ENCODE peak calls at places on chromosomes 7 and 10, in four cellular contexts. One of them, this sample, is unnamed.

GRCh38 chr10:126004752-126005151 is 108.4 kb downstream of the FANK1 start:
- DNase-seq in K562: no peak
- DNase-seq in HepG2: no peak
- DNase-seq in SK-N-SH: no peak
- DNase-seq in this sample: no peak

GRCh38 chr7:74094224-74095095 is 10.9 kb downstream of the LIMK1 start:
- DNase-seq in K562: peak
- DNase-seq in HepG2: no peak
- DNase-seq in SK-N-SH: peak
- DNase-seq in this sample: peak

GRCh38 chr7:22702516-22702915 is 24.5 kb upstream of the IL6 start:
- DNase-seq in K562: no peak
- DNase-seq in HepG2: no peak
- DNase-seq in SK-N-SH: no peak
- DNase-seq in this sample: no peak

GRCh38 chr7:143960813-143961610 is 6.4 kb downstream of the OR2F1 start:
- DNase-seq in K562: no peak
- DNase-seq in HepG2: no peak
- DNase-seq in SK-N-SH: no peak
- DNase-seq in this sample: no peak

GRCh38 chr10:125629758-125630376 is 53.1 kb downstream of the TEX36 start:
- DNase-seq in K562: peak
- DNase-seq in HepG2: peak
- DNase-seq in SK-N-SH: peak
- DNase-seq in this sample: peak

GRCh38 chr7:85954961-85955360 is 688.7 kb upstream of the GRM3 start:
- DNase-seq in K562: no peak
- DNase-seq in HepG2: no peak
- DNase-seq in SK-N-SH: no peak
- DNase-seq in this sample: no peak

GRCh38 chr10:94349327-94349726 is 13.4 kb downstream of the NOC3L start:
- DNase-seq in K562: no peak
- DNase-seq in HepG2: no peak
- DNase-seq in SK-N-SH: no peak
- DNase-seq in this sample: no peak

GRCh38 chr7:77570330-77571011 is 33.4 kb downstream of the PTPN12 start:
- DNase-seq in K562: no peak
- DNase-seq in HepG2: peak
- DNase-seq in SK-N-SH: no peak
- DNase-seq in this sample: no peak

GRCh38 chr10:17228081-17229015 is at the start of gene VIM:
- DNase-seq in K562: peak
- DNase-seq in HepG2: no peak
- DNase-seq in SK-N-SH: peak
- DNase-seq in this sample: peak

GRCh38 chr7:107643938-107644703 is 16.5 kb upstream of the SLC26A4 start:
- DNase-seq in K562: no peak
- DNase-seq in HepG2: no peak
- DNase-seq in SK-N-SH: no peak
- DNase-seq in this sample: no peak

GRCh38 chr10:49446031-49446430 is 50.1 kb upstream of the DRGX start:
- DNase-seq in K562: no peak
- DNase-seq in HepG2: no peak
- DNase-seq in SK-N-SH: no peak
- DNase-seq in this sample: no peak

GRCh38 chr7:20301311-20301939 is 29.3 kb upstream of the ITGB8 start:
- DNase-seq in K562: no peak
- DNase-seq in HepG2: no peak
- DNase-seq in SK-N-SH: no peak
- DNase-seq in this sample: no peak

GRCh38 chr7:102896585-102896984 is 16.2 kb upstream of the LRRC17 start:
- DNase-seq in K562: no peak
- DNase-seq in HepG2: no peak
- DNase-seq in SK-N-SH: no peak
- DNase-seq in this sample: no peak

GRCh38 chr7:100119701-100120517 is 475 bp downstream of the CNPY4 start:
- DNase-seq in K562: peak
- DNase-seq in HepG2: peak
- DNase-seq in SK-N-SH: peak
- DNase-seq in this sample: no peak

GRCh38 chr7:144399946-144400345 is 3.5 kb downstream of the NOBOX start:
- DNase-seq in K562: no peak
- DNase-seq in HepG2: no peak
- DNase-seq in SK-N-SH: no peak
- DNase-seq in this sample: no peak

GRCh38 chr7:23234569-23235296 is 11.8 kb upstream of the GPNMB start:
- DNase-seq in K562: no peak
- DNase-seq in HepG2: no peak
- DNase-seq in SK-N-SH: no peak
- DNase-seq in this sample: no peak

GRCh38 chr7:500521-501420 is 18.9 kb downstream of the PDGFA start:
- DNase-seq in K562: no peak
- DNase-seq in HepG2: no peak
- DNase-seq in SK-N-SH: no peak
- DNase-seq in this sample: no peak

GRCh38 chr10:12503311-12503710 is 154.0 kb downstream of the CAMK1D start:
- DNase-seq in K562: no peak
- DNase-seq in HepG2: no peak
- DNase-seq in SK-N-SH: no peak
- DNase-seq in this sample: no peak

GRCh38 chr10:92052741-92053140 is 129.2 kb downstream of the BTAF1 start:
- DNase-seq in K562: no peak
- DNase-seq in HepG2: no peak
- DNase-seq in SK-N-SH: no peak
- DNase-seq in this sample: no peak

GRCh38 chr7:92758796-92759431 is 77.5 kb downstream of the CDK6 start:
- DNase-seq in K562: no peak
- DNase-seq in HepG2: no peak
- DNase-seq in SK-N-SH: no peak
- DNase-seq in this sample: no peak

GRCh38 chr7:151964951-151965350 is 8.7 kb downstream of the GALNTL5 start:
- DNase-seq in K562: no peak
- DNase-seq in HepG2: no peak
- DNase-seq in SK-N-SH: no peak
- DNase-seq in this sample: no peak

GRCh38 chr7:7152315-7152714 is 30.0 kb upstream of the C1GALT1 start:
- DNase-seq in K562: no peak
- DNase-seq in HepG2: no peak
- DNase-seq in SK-N-SH: no peak
- DNase-seq in this sample: no peak

GRCh38 chr7:7156663-7157062 is 25.7 kb upstream of the C1GALT1 start:
- DNase-seq in K562: no peak
- DNase-seq in HepG2: peak
- DNase-seq in SK-N-SH: no peak
- DNase-seq in this sample: no peak

GRCh38 chr7:7157887-7158271 is 24.5 kb upstream of the C1GALT1 start:
- DNase-seq in K562: no peak
- DNase-seq in HepG2: no peak
- DNase-seq in SK-N-SH: no peak
- DNase-seq in this sample: no peak

GRCh38 chr7:7159063-7159645 is 23.2 kb upstream of the C1GALT1 start:
- DNase-seq in K562: no peak
- DNase-seq in HepG2: no peak
- DNase-seq in SK-N-SH: no peak
- DNase-seq in this sample: no peak

GRCh38 chr7:7157177-7157886 is 25.0 kb upstream of the C1GALT1 start:
- DNase-seq in K562: no peak
- DNase-seq in HepG2: no peak
- DNase-seq in SK-N-SH: no peak
- DNase-seq in this sample: no peak
- TF ChIP-seq ELF1 in K562: no peak
- TF ChIP-seq ELF1 in HepG2: no peak
- TF ChIP-seq ELF1 in SK-N-SH: no peak
- TF ChIP-seq ELF1 in this sample: no peak

GRCh38 chr10:120962386-120963052 is 111.4 kb downstream of the WDR11 start:
- DNase-seq in K562: no peak
- DNase-seq in HepG2: no peak
- DNase-seq in SK-N-SH: no peak
- DNase-seq in this sample: no peak
- TF ChIP-seq ELF1 in K562: no peak
- TF ChIP-seq ELF1 in HepG2: no peak
- TF ChIP-seq ELF1 in SK-N-SH: no peak
- TF ChIP-seq ELF1 in this sample: no peak

DNA sequence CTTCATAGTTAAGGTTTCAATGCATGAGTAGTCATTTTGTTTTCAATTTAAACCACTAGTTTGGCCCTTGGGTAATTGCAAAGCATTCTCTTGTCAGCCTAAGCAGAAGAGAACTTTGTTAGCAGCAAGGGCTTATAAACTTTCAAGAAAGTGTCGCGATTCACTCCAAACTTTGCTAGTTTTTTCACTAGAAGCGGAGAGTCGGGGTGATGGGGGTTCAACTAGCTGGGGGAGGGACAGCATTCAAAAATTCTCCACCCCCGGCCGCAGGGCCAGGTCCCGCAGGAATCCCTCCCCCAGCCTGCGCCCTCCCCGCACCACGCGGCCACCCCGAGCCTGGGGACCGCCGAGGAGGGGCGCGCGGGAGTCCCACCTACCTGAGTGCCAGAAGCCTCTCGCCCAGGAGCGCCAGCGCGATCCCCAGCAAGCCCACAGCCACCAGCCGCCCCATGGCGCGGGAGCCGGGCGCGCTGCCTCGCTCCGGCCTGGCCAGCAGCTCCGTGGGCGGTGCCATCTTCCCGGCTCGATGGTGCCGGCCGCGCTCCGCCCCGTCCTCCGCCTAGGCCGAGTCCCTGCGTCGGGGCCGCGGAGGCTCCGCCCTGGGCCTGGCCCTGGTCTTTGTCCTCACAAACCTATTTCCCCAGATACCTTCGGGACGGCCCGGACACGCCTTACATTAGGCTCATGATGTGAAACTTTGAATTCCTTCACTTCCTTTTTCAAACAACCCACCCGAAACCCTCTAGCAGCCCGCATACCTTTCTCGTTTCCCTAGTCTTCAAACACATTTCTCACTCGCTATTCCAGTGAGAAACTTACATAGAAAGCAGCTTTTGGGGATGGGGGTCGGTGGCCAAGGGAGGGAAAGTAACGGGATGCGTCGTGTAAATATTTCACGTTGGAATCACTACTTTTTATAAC is at the start of gene PON2:
- DNase-seq in K562: peak
- DNase-seq in HepG2: peak
- DNase-seq in SK-N-SH: peak
- DNase-seq in this sample: peak
- TF ChIP-seq ELF1 in K562: no peak
- TF ChIP-seq ELF1 in HepG2: peak
- TF ChIP-seq ELF1 in SK-N-SH: no peak
- TF ChIP-seq ELF1 in this sample: no peak

GRCh38 chr10:71920540-71921318 is 43.5 kb upstream of the CHST3 start:
- DNase-seq in K562: peak
- DNase-seq in HepG2: no peak
- DNase-seq in SK-N-SH: no peak
- DNase-seq in this sample: no peak
- TF ChIP-seq ELF1 in K562: no peak
- TF ChIP-seq ELF1 in HepG2: no peak
- TF ChIP-seq ELF1 in SK-N-SH: no peak
- TF ChIP-seq ELF1 in this sample: no peak

DNA sequence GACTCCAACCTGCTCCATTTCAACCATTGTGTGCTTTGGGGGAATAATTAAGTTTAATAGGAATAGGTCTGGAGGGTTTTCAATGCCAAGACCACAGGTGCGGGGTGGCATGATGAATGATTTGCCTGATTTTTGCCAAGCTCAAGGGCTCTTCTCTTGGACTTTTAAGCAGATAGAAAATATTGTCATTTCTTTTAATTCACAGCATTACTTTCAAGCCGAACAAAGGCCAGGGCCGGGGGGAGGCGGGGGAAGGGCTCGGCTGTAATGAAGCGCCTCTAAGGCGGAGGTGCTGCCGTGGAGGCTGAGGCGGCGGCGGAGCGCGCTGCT is 6.5 kb downstream of the PTF1A start:
- DNase-seq in K562: no peak
- DNase-seq in HepG2: no peak
- DNase-seq in SK-N-SH: no peak
- DNase-seq in this sample: no peak
- TF ChIP-seq ELF1 in K562: no peak
- TF ChIP-seq ELF1 in HepG2: no peak
- TF ChIP-seq ELF1 in SK-N-SH: no peak
- TF ChIP-seq ELF1 in this sample: no peak

DNA sequence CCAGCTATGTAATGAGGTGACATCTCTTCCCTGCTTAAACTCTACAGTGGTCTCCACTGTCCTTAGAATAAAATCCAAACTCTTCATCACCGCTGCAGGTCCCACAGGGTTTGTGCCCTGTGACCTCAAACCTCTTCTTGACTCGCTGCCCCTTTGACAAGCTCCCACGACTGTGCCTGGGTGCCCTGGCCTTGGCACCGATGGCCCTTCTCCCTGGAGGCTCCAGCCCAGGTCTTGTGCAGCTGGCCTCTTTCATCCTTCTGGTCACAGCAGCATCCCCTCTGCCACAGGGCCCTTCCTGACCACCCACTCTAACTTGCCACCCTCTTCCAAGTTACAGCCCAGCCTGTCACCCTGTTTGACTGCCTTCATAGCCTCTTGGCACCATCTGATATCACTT is 108.2 kb downstream of the DLG5 start:
- DNase-seq in K562: no peak
- DNase-seq in HepG2: no peak
- DNase-seq in SK-N-SH: no peak
- DNase-seq in this sample: no peak
- TF ChIP-seq ELF1 in K562: no peak
- TF ChIP-seq ELF1 in HepG2: no peak
- TF ChIP-seq ELF1 in SK-N-SH: no peak
- TF ChIP-seq ELF1 in this sample: no peak

GRCh38 chr7:13803134-13803533 is 186.3 kb downstream of the ETV1 start:
- DNase-seq in K562: no peak
- DNase-seq in HepG2: no peak
- DNase-seq in SK-N-SH: no peak
- DNase-seq in this sample: no peak
- TF ChIP-seq ELF1 in K562: no peak
- TF ChIP-seq ELF1 in HepG2: no peak
- TF ChIP-seq ELF1 in SK-N-SH: no peak
- TF ChIP-seq ELF1 in this sample: no peak

DNA sequence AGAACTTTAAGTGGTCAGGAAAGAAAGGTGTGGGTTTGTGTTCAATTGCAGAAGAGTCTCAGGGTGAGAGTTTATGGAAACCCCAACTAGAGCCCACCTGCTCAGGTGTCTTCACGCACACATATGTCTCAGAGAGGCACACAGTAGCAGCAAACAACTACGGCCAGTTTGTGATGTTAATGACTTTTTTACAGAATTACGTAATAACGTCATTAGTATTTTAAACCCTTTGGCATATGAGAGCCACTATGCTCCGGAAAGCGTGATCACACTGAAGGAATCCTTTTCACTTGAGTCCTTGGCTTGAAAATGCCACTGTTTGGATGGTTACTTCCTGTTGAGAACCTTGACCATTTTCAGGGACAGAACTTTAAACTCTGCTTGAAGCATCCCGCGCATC is 204.0 kb downstream of the PTPRN2 start:
- DNase-seq in K562: no peak
- DNase-seq in HepG2: no peak
- DNase-seq in SK-N-SH: no peak
- DNase-seq in this sample: no peak
- TF ChIP-seq ELF1 in K562: no peak
- TF ChIP-seq ELF1 in HepG2: no peak
- TF ChIP-seq ELF1 in SK-N-SH: no peak
- TF ChIP-seq ELF1 in this sample: no peak

GRCh38 chr7:11758627-11759111 is 73.3 kb downstream of the THSD7A start:
- DNase-seq in K562: no peak
- DNase-seq in HepG2: no peak
- DNase-seq in SK-N-SH: no peak
- DNase-seq in this sample: no peak
- TF ChIP-seq ELF1 in K562: no peak
- TF ChIP-seq ELF1 in HepG2: no peak
- TF ChIP-seq ELF1 in SK-N-SH: no peak
- TF ChIP-seq ELF1 in this sample: no peak